ENCODE peak calls at places on chromosomes 6 and 20, in six cellular contexts. One of them, this sample, is unnamed. For H3K9me3 and H3K4me1, the result is how much of the 10 kb centered on the place peaks cover.

GRCh38 chr6:30960907-30961673 is 20.3 kb downstream of the MUCL3 start:
- ATAC-seq in GM12878: no peak
- ATAC-seq in K562: peak
- ATAC-seq in HepG2: peak
- ATAC-seq in A549: no peak
- ATAC-seq in upper lobe of left lung: peak
- ATAC-seq in this sample: no peak

GRCh38 chr20:21052686-21053001 is 53.5 kb downstream of the LINC00237 start:
- ATAC-seq in GM12878: no peak
- ATAC-seq in K562: no peak
- ATAC-seq in upper lobe of left lung: no peak
- ATAC-seq in A549: no peak
- ATAC-seq in HepG2: peak
- ATAC-seq in this sample: no peak

GRCh38 chr6:143258945-143259344 is 191.6 kb downstream of the ADAT2 start:
- ATAC-seq in GM12878: peak
- ATAC-seq in HepG2: no peak
- ATAC-seq in upper lobe of left lung: no peak
- ATAC-seq in K562: no peak
- ATAC-seq in A549: no peak
- ATAC-seq in this sample: no peak

GRCh38 chr6:7341989-7342742 is 29.2 kb upstream of the SSR1 start:
- ATAC-seq in K562: no peak
- ATAC-seq in upper lobe of left lung: no peak
- ATAC-seq in HepG2: peak
- ATAC-seq in A549: no peak
- ATAC-seq in GM12878: peak
- ATAC-seq in this sample: no peak

GRCh38 chr6:130115036-130115435 is 96.7 kb downstream of the L3MBTL3 start:
- ATAC-seq in K562: no peak
- ATAC-seq in GM12878: peak
- ATAC-seq in upper lobe of left lung: no peak
- ATAC-seq in A549: no peak
- ATAC-seq in HepG2: no peak
- ATAC-seq in this sample: no peak

GRCh38 chr6:32658268-32658897 is 8.1 kb downstream of the HLA-DQB1 start:
- ATAC-seq in K562: no peak
- ATAC-seq in A549: peak
- ATAC-seq in upper lobe of left lung: peak
- ATAC-seq in HepG2: no peak
- ATAC-seq in GM12878: peak
- ATAC-seq in this sample: no peak

GRCh38 chr6:163808871-163809270 is 394.4 kb downstream of the QKI start:
- ATAC-seq in K562: peak
- ATAC-seq in A549: no peak
- ATAC-seq in GM12878: no peak
- ATAC-seq in HepG2: no peak
- ATAC-seq in upper lobe of left lung: no peak
- ATAC-seq in this sample: no peak

GRCh38 chr6:136035378-136036070 is 184.0 kb downstream of the PDE7B start:
- ATAC-seq in A549: no peak
- ATAC-seq in K562: no peak
- ATAC-seq in HepG2: no peak
- ATAC-seq in upper lobe of left lung: no peak
- ATAC-seq in GM12878: no peak
- ATAC-seq in this sample: peak

GRCh38 chr6:116450769-116451740 is 10.1 kb upstream of the CALHM6 start:
- ATAC-seq in K562: peak
- ATAC-seq in GM12878: peak
- ATAC-seq in HepG2: no peak
- ATAC-seq in A549: no peak
- ATAC-seq in upper lobe of left lung: peak
- ATAC-seq in this sample: no peak

GRCh38 chr6:135226537-135226936 is 45.4 kb downstream of the MYB start:
- ATAC-seq in K562: no peak
- ATAC-seq in HepG2: no peak
- ATAC-seq in GM12878: peak
- ATAC-seq in upper lobe of left lung: no peak
- ATAC-seq in A549: no peak
- ATAC-seq in this sample: no peak

GRCh38 chr6:111721677-111722219 is 116.1 kb upstream of the TRAF3IP2 start:
- ATAC-seq in upper lobe of left lung: peak
- ATAC-seq in HepG2: peak
- ATAC-seq in A549: no peak
- ATAC-seq in K562: peak
- ATAC-seq in GM12878: peak
- ATAC-seq in this sample: peak

GRCh38 chr20:31494131-31494530 is 19.0 kb downstream of the REM1 start:
- ATAC-seq in GM12878: no peak
- ATAC-seq in A549: peak
- ATAC-seq in HepG2: peak
- ATAC-seq in K562: peak
- ATAC-seq in upper lobe of left lung: no peak
- ATAC-seq in this sample: no peak

GRCh38 chr6:40054602-40055001 is 120.3 kb upstream of the MOCS1 start:
- ATAC-seq in A549: no peak
- ATAC-seq in HepG2: no peak
- ATAC-seq in GM12878: no peak
- ATAC-seq in K562: no peak
- ATAC-seq in upper lobe of left lung: no peak
- ATAC-seq in this sample: no peak

GRCh38 chr6:130075879-130076278 is 57.5 kb downstream of the L3MBTL3 start:
- ATAC-seq in K562: no peak
- ATAC-seq in GM12878: no peak
- ATAC-seq in A549: no peak
- ATAC-seq in upper lobe of left lung: no peak
- ATAC-seq in HepG2: no peak
- ATAC-seq in this sample: no peak

GRCh38 chr20:32326507-32326851 is 31.7 kb upstream of the ASXL1 start:
- ATAC-seq in A549: peak
- ATAC-seq in HepG2: peak
- ATAC-seq in GM12878: no peak
- ATAC-seq in upper lobe of left lung: no peak
- ATAC-seq in K562: peak
- ATAC-seq in this sample: no peak

GRCh38 chr6:33761581-33761921 is 14.8 kb upstream of the IP6K3 start:
- ATAC-seq in HepG2: peak
- ATAC-seq in A549: peak
- ATAC-seq in GM12878: no peak
- ATAC-seq in K562: no peak
- ATAC-seq in upper lobe of left lung: no peak
- ATAC-seq in this sample: no peak

GRCh38 chr20:36717657-36718056 is 28.2 kb downstream of the NDRG3 start:
- ATAC-seq in GM12878: no peak
- ATAC-seq in A549: no peak
- ATAC-seq in upper lobe of left lung: no peak
- ATAC-seq in HepG2: peak
- ATAC-seq in K562: peak
- ATAC-seq in this sample: no peak

GRCh38 chr6:169891846-169892245 is 140.4 kb downstream of the ERMARD start:
- ATAC-seq in K562: no peak
- ATAC-seq in HepG2: no peak
- ATAC-seq in GM12878: no peak
- ATAC-seq in upper lobe of left lung: no peak
- ATAC-seq in A549: no peak
- ATAC-seq in this sample: no peak

GRCh38 chr6:169891421-169891820 is 140.0 kb downstream of the ERMARD start:
- ATAC-seq in upper lobe of left lung: no peak
- ATAC-seq in K562: no peak
- ATAC-seq in HepG2: no peak
- ATAC-seq in A549: no peak
- ATAC-seq in GM12878: no peak
- ATAC-seq in this sample: no peak

GRCh38 chr6:169890049-169890448 is 138.6 kb downstream of the ERMARD start:
- ATAC-seq in HepG2: no peak
- ATAC-seq in K562: no peak
- ATAC-seq in A549: no peak
- ATAC-seq in upper lobe of left lung: no peak
- ATAC-seq in GM12878: no peak
- ATAC-seq in this sample: no peak

GRCh38 chr6:169893624-169894023 is 142.2 kb downstream of the ERMARD start:
- ATAC-seq in K562: no peak
- ATAC-seq in A549: no peak
- ATAC-seq in HepG2: no peak
- ATAC-seq in upper lobe of left lung: no peak
- ATAC-seq in GM12878: no peak
- ATAC-seq in this sample: no peak

GRCh38 chr6:169890901-169891300 is 139.5 kb downstream of the ERMARD start:
- ATAC-seq in upper lobe of left lung: no peak
- ATAC-seq in A549: no peak
- ATAC-seq in GM12878: no peak
- ATAC-seq in K562: no peak
- ATAC-seq in HepG2: no peak
- ATAC-seq in this sample: no peak
- H3K9me3 ChIP-seq in upper lobe of left lung: under half
- H3K9me3 ChIP-seq in A549: under half
- H3K9me3 ChIP-seq in GM12878: under half
- H3K9me3 ChIP-seq in K562: under half
- H3K9me3 ChIP-seq in HepG2: under half
- H3K9me3 ChIP-seq in this sample: under half

DNA sequence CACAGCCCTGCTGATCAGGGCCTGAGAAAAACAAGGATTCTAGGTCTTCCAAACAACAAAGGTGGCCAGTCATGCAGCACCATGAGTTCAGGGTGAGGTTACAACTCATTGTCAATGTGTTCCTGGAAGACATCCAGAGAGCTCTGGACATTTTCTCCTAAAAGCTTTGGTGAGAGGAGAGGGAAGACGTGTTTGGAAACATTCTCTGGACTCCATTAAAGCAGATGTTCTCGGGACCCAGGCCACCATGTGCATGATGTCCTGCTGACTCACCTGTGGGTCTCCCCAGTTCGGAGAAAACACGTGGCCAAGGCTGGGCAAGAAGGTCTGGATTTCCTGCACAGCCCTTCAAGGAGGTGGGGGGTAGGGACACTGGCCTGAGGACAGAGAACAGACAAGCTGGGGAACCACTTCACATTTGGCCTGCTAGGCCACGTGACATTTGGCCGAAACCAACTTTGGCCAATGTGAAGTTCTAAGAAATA is 61.6 kb downstream of the KCNB1 start:
- ATAC-seq in HepG2: no peak
- ATAC-seq in K562: no peak
- ATAC-seq in A549: no peak
- ATAC-seq in GM12878: no peak
- ATAC-seq in upper lobe of left lung: no peak
- ATAC-seq in this sample: peak
- TF ChIP-seq EP300 in HepG2: no peak
- TF ChIP-seq EP300 in K562: no peak
- TF ChIP-seq EP300 in A549: no peak
- TF ChIP-seq EP300 in GM12878: no peak
- TF ChIP-seq EP300 in upper lobe of left lung: no peak
- TF ChIP-seq EP300 in this sample: peak

DNA sequence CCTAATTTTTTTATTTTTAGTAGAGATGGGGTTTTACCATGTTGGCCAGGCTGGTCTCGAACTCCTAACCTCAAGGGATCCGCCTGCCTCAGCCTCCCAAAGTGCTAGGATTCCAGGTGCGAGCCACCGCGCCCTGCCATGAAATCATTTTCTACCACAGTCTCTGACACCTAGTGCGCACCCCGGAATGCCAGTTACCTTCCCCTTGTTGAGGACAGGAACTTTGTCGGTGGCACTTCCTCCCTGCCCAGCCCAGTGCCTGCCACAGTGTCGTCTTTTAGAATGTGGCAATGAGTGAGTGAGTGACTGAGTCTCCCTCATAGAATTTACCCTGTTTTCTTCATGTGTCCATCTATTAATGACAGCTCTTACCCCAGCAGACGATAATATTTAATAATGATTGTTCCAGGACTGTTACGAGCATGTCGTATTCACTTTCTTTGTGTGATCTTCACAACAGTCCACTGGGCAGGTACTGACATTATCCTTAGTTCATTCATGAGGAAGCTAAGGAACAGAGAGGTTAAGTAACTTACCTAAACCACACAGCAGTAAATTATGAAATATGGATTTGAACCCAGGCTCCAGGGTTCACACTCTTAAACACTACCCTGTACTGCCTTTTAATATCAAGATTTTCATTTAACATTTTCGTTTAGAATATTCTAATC is 1.8 kb downstream of the OSBPL2 start:
- ATAC-seq in A549: no peak
- ATAC-seq in GM12878: no peak
- ATAC-seq in HepG2: no peak
- ATAC-seq in K562: no peak
- ATAC-seq in upper lobe of left lung: no peak
- ATAC-seq in this sample: no peak
- H3K4me1 ChIP-seq in A549: under half
- H3K4me1 ChIP-seq in GM12878: under half
- H3K4me1 ChIP-seq in HepG2: half or more
- H3K4me1 ChIP-seq in K562: under half
- H3K4me1 ChIP-seq in upper lobe of left lung: under half
- H3K4me1 ChIP-seq in this sample: under half

DNA sequence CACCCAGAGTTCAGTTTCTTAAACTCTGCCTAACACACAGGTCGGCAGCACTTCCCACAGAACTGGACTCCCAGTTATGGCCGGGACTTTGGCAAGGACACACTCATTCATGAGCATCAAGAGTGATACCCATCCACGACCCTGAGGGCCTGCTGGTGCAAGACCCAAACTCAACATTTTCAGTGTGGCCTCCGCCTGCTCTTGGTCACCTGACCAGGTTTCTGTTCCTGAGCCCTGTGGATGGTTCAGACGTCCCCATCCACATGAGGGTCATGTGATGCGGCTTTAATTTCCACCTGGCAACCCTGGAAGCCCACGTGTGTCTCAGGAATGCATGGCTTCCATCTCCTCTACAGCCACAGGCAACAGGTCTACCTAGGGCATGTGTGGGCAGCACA is 245.3 kb downstream of the DLL1 start:
- ATAC-seq in A549: no peak
- ATAC-seq in HepG2: no peak
- ATAC-seq in GM12878: no peak
- ATAC-seq in K562: no peak
- ATAC-seq in upper lobe of left lung: no peak
- ATAC-seq in this sample: no peak
- H3K9me3 ChIP-seq in A549: under half
- H3K9me3 ChIP-seq in HepG2: under half
- H3K9me3 ChIP-seq in GM12878: under half
- H3K9me3 ChIP-seq in K562: under half
- H3K9me3 ChIP-seq in upper lobe of left lung: under half
- H3K9me3 ChIP-seq in this sample: under half

GRCh38 chr6:161434331-161434730 is 160.5 kb upstream of the AGPAT4 start:
- ATAC-seq in HepG2: no peak
- ATAC-seq in upper lobe of left lung: no peak
- ATAC-seq in A549: no peak
- ATAC-seq in K562: no peak
- ATAC-seq in GM12878: no peak
- ATAC-seq in this sample: no peak

GRCh38 chr6:161435426-161436065 is 161.7 kb upstream of the AGPAT4 start:
- ATAC-seq in A549: peak
- ATAC-seq in upper lobe of left lung: no peak
- ATAC-seq in GM12878: no peak
- ATAC-seq in K562: no peak
- ATAC-seq in HepG2: no peak
- ATAC-seq in this sample: no peak

GRCh38 chr6:161432546-161432945 is 158.7 kb upstream of the AGPAT4 start:
- ATAC-seq in upper lobe of left lung: no peak
- ATAC-seq in K562: no peak
- ATAC-seq in GM12878: no peak
- ATAC-seq in A549: no peak
- ATAC-seq in HepG2: no peak
- ATAC-seq in this sample: no peak

GRCh38 chr6:161436106-161436876 is 162.4 kb upstream of the AGPAT4 start:
- ATAC-seq in K562: peak
- ATAC-seq in HepG2: no peak
- ATAC-seq in A549: peak
- ATAC-seq in upper lobe of left lung: no peak
- ATAC-seq in GM12878: no peak
- ATAC-seq in this sample: no peak

GRCh38 chr6:161434921-161435411 is 161.1 kb upstream of the AGPAT4 start:
- ATAC-seq in upper lobe of left lung: peak
- ATAC-seq in A549: peak
- ATAC-seq in HepG2: no peak
- ATAC-seq in K562: no peak
- ATAC-seq in GM12878: no peak
- ATAC-seq in this sample: peak
- TF ChIP-seq EP300 in upper lobe of left lung: no peak
- TF ChIP-seq EP300 in A549: no peak
- TF ChIP-seq EP300 in HepG2: no peak
- TF ChIP-seq EP300 in K562: no peak
- TF ChIP-seq EP300 in GM12878: no peak
- TF ChIP-seq EP300 in this sample: no peak